ENCODE peak calls at places on chromosomes 16 and 17, in five cellular contexts. One of them, this sample, is unnamed.

GRCh38 chr16:57304169-57305061 is 19.9 kb upstream of the PLLP start:
- DNase-seq in pancreas: no peak
- DNase-seq in lower lobe of right lung: peak; percentile 75
- DNase-seq in mesendoderm: peak; percentile 50
- DNase-seq in mesenchymal stem cell: peak; percentile 86
- DNase-seq in this sample: peak; percentile 82

GRCh38 chr17:2369551-2370210 is 31.2 kb downstream of the MNT start:
- DNase-seq in mesenchymal stem cell: peak; percentile 21
- DNase-seq in pancreas: no peak
- DNase-seq in mesendoderm: peak; percentile 66
- DNase-seq in lower lobe of right lung: no peak
- DNase-seq in this sample: peak; percentile 72

GRCh38 chr17:66947311-66947710 is 17.2 kb upstream of the CACNG4 start:
- DNase-seq in mesenchymal stem cell: no peak
- DNase-seq in lower lobe of right lung: peak; percentile 20
- DNase-seq in mesendoderm: no peak
- DNase-seq in pancreas: no peak
- DNase-seq in this sample: peak; percentile 70

GRCh38 chr17:58615768-58616659 is 75.8 kb downstream of the TEX14 start:
- DNase-seq in lower lobe of right lung: no peak
- DNase-seq in mesendoderm: no peak
- DNase-seq in pancreas: no peak
- DNase-seq in mesenchymal stem cell: no peak
- DNase-seq in this sample: no peak

GRCh38 chr16:19696312-19696711 is 21.7 kb downstream of the KNOP1 start:
- DNase-seq in mesendoderm: no peak
- DNase-seq in mesenchymal stem cell: peak; percentile 95
- DNase-seq in pancreas: peak; percentile 62
- DNase-seq in lower lobe of right lung: peak; percentile 74
- DNase-seq in this sample: peak; percentile 88

GRCh38 chr16:17578921-17579876 is 108.4 kb upstream of the XYLT1 start:
- DNase-seq in lower lobe of right lung: no peak
- DNase-seq in mesenchymal stem cell: no peak
- DNase-seq in mesendoderm: peak; percentile 96
- DNase-seq in pancreas: peak; percentile 30
- DNase-seq in this sample: no peak

GRCh38 chr16:54921229-54921824 is 9.3 kb upstream of the IRX5 start:
- DNase-seq in lower lobe of right lung: no peak
- DNase-seq in pancreas: no peak
- DNase-seq in mesenchymal stem cell: peak; percentile 19
- DNase-seq in mesendoderm: no peak
- DNase-seq in this sample: no peak

GRCh38 chr17:61314368-61315078 is 85.1 kb upstream of the TBX2 start:
- DNase-seq in mesenchymal stem cell: no peak
- DNase-seq in mesendoderm: no peak
- DNase-seq in pancreas: no peak
- DNase-seq in lower lobe of right lung: peak; percentile 54
- DNase-seq in this sample: no peak

GRCh38 chr17:19457046-19457445 is 46.0 kb downstream of the RNF112 start:
- DNase-seq in pancreas: no peak
- DNase-seq in mesenchymal stem cell: no peak
- DNase-seq in mesendoderm: no peak
- DNase-seq in lower lobe of right lung: no peak
- DNase-seq in this sample: no peak

GRCh38 chr17:77700165-77700881 is 258.2 kb upstream of the TNRC6C start:
- DNase-seq in mesendoderm: no peak
- DNase-seq in mesenchymal stem cell: no peak
- DNase-seq in pancreas: no peak
- DNase-seq in lower lobe of right lung: no peak
- DNase-seq in this sample: no peak

GRCh38 chr16:66474750-66475199 is 47.7 kb downstream of the BEAN1 start:
- DNase-seq in mesenchymal stem cell: no peak
- DNase-seq in mesendoderm: peak; percentile 38
- DNase-seq in pancreas: no peak
- DNase-seq in lower lobe of right lung: no peak
- DNase-seq in this sample: no peak

GRCh38 chr16:66692341-66692740 is 4.2 kb downstream of the CMTM4 start:
- DNase-seq in mesenchymal stem cell: no peak
- DNase-seq in pancreas: no peak
- DNase-seq in lower lobe of right lung: no peak
- DNase-seq in mesendoderm: peak; percentile 40
- DNase-seq in this sample: no peak

GRCh38 chr17:80836658-80836965 is 155.0 kb upstream of the CHMP6 start:
- DNase-seq in mesenchymal stem cell: no peak
- DNase-seq in pancreas: no peak
- DNase-seq in lower lobe of right lung: no peak
- DNase-seq in mesendoderm: no peak
- DNase-seq in this sample: peak; percentile 56

GRCh38 chr17:80662557-80662956 is 117.9 kb downstream of the RPTOR start:
- DNase-seq in pancreas: no peak
- DNase-seq in lower lobe of right lung: no peak
- DNase-seq in mesendoderm: no peak
- DNase-seq in mesenchymal stem cell: no peak
- DNase-seq in this sample: no peak

GRCh38 chr16:12500771-12501170 is 302.9 kb downstream of the CPPED1 start:
- DNase-seq in pancreas: no peak
- DNase-seq in mesendoderm: no peak
- DNase-seq in lower lobe of right lung: peak; percentile 71
- DNase-seq in mesenchymal stem cell: no peak
- DNase-seq in this sample: no peak

GRCh38 chr16:3823427-3823826 is 57.1 kb downstream of the CREBBP start:
- DNase-seq in mesendoderm: no peak
- DNase-seq in lower lobe of right lung: no peak
- DNase-seq in mesenchymal stem cell: no peak
- DNase-seq in pancreas: no peak
- DNase-seq in this sample: no peak

GRCh38 chr17:46818319-46818928 is at the start of gene WNT3:
- DNase-seq in lower lobe of right lung: peak; percentile 51
- DNase-seq in mesenchymal stem cell: no peak
- DNase-seq in mesendoderm: peak; percentile 97
- DNase-seq in pancreas: no peak
- DNase-seq in this sample: no peak

GRCh38 chr16:73095885-73096341 is 48.0 kb upstream of the ZFHX3 start:
- DNase-seq in mesenchymal stem cell: no peak
- DNase-seq in lower lobe of right lung: no peak
- DNase-seq in pancreas: peak; percentile 36
- DNase-seq in mesendoderm: peak; percentile 8
- DNase-seq in this sample: peak; percentile 60

GRCh38 chr16:56938664-56939513 is 6.9 kb downstream of the HERPUD1 start:
- DNase-seq in mesenchymal stem cell: no peak
- DNase-seq in mesendoderm: no peak
- DNase-seq in pancreas: no peak
- DNase-seq in lower lobe of right lung: no peak
- DNase-seq in this sample: no peak

GRCh38 chr17:81237591-81238489 is 1.0 kb downstream of the TEPSIN start:
- DNase-seq in lower lobe of right lung: no peak
- DNase-seq in mesendoderm: no peak
- DNase-seq in mesenchymal stem cell: no peak
- DNase-seq in pancreas: peak; percentile 27
- DNase-seq in this sample: peak; percentile 72

GRCh38 chr17:79362086-79362995 is 248.5 kb downstream of the RBFOX3 start:
- DNase-seq in pancreas: no peak
- DNase-seq in mesenchymal stem cell: no peak
- DNase-seq in lower lobe of right lung: no peak
- DNase-seq in mesendoderm: no peak
- DNase-seq in this sample: peak; percentile 56

GRCh38 chr16:53714080-53715050 is 10.4 kb downstream of the FTO start:
- DNase-seq in mesenchymal stem cell: no peak
- DNase-seq in lower lobe of right lung: no peak
- DNase-seq in mesendoderm: peak; percentile 43
- DNase-seq in pancreas: no peak
- DNase-seq in this sample: no peak

GRCh38 chr17:57955183-57955952 is at the start of gene CUEDC1:
- DNase-seq in lower lobe of right lung: peak; percentile 89
- DNase-seq in mesendoderm: peak; percentile 67
- DNase-seq in pancreas: peak; percentile 88
- DNase-seq in mesenchymal stem cell: peak; percentile 71
- DNase-seq in this sample: peak; percentile 94

GRCh38 chr17:59331929-59332889 is 754 bp downstream of the YPEL2 start:
- DNase-seq in mesendoderm: peak; percentile 58
- DNase-seq in lower lobe of right lung: peak; percentile 73
- DNase-seq in mesenchymal stem cell: peak; percentile 34
- DNase-seq in pancreas: peak; percentile 76
- DNase-seq in this sample: peak; percentile 89

GRCh38 chr16:11736903-11737302 is 5.8 kb downstream of the TXNDC11 start:
- DNase-seq in mesenchymal stem cell: no peak
- DNase-seq in lower lobe of right lung: no peak
- DNase-seq in pancreas: no peak
- DNase-seq in mesendoderm: no peak
- DNase-seq in this sample: no peak

GRCh38 chr16:86317617-86318021 is 192.7 kb upstream of the FOXF1 start:
- DNase-seq in lower lobe of right lung: no peak
- DNase-seq in pancreas: no peak
- DNase-seq in mesendoderm: no peak
- DNase-seq in mesenchymal stem cell: no peak
- DNase-seq in this sample: no peak

GRCh38 chr16:86313631-86314030 is 196.7 kb upstream of the FOXF1 start:
- DNase-seq in pancreas: no peak
- DNase-seq in mesenchymal stem cell: no peak
- DNase-seq in lower lobe of right lung: no peak
- DNase-seq in mesendoderm: peak; percentile 78
- DNase-seq in this sample: no peak

GRCh38 chr16:86316967-86317616 is 193.2 kb upstream of the FOXF1 start:
- DNase-seq in mesendoderm: no peak
- DNase-seq in lower lobe of right lung: no peak
- DNase-seq in pancreas: no peak
- DNase-seq in mesenchymal stem cell: no peak
- DNase-seq in this sample: no peak

GRCh38 chr16:86318119-86318518 is 192.2 kb upstream of the FOXF1 start:
- DNase-seq in mesendoderm: no peak
- DNase-seq in pancreas: no peak
- DNase-seq in mesenchymal stem cell: no peak
- DNase-seq in lower lobe of right lung: no peak
- DNase-seq in this sample: no peak

DNA sequence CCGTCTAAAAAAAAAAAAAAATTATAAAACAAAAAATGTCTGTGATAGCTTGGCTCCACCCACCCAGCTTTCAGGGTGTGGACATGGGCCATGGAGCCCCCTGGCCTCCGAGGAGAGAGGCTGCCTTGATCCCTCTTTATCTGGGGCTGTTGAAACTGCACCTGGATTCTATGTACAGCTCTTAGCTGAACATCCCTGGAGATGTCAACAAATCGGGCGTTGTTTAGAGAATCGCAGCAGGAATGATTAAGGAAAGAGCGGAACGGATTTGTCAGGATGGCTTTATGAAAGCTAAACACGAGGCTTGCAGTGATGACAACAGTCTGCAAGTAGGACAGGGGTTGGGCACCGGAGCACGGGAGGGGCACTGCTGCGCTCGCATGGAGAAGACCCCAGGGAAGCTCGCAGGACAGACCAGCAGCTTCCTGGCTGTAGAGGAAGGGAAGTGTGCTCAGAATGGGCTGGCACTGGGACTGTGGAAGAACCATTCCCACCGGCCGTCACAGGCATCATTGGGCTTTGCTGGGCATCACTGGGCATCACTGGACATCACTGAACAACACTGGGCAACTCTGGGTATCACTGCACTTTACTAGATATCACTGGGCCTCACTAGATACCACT is 195.8 kb upstream of the FOXF1 start:
- DNase-seq in pancreas: no peak
- DNase-seq in lower lobe of right lung: no peak
- DNase-seq in mesendoderm: no peak
- DNase-seq in mesenchymal stem cell: peak; percentile 68
- DNase-seq in this sample: no peak
- H3K27ac ChIP-seq in pancreas: no peak overlapping the region
- H3K27ac ChIP-seq in lower lobe of right lung: no peak overlapping the region
- H3K27ac ChIP-seq in mesendoderm: no peak overlapping the region
- H3K27ac ChIP-seq in mesenchymal stem cell: no peak overlapping the region
- H3K27ac ChIP-seq in this sample: no peak overlapping the region

GRCh38 chr17:35243459-35244204 is 760 bp downstream of the SLFN5 start:
- DNase-seq in mesenchymal stem cell: peak; percentile 78
- DNase-seq in pancreas: peak; percentile 23
- DNase-seq in mesendoderm: peak; percentile 58
- DNase-seq in lower lobe of right lung: peak; percentile 65
- DNase-seq in this sample: peak; percentile 78

GRCh38 chr17:35241520-35241919 is 1.4 kb upstream of the SLFN5 start:
- DNase-seq in mesenchymal stem cell: no peak
- DNase-seq in mesendoderm: peak; percentile 10
- DNase-seq in lower lobe of right lung: no peak
- DNase-seq in pancreas: peak; percentile 25
- DNase-seq in this sample: no peak

GRCh38 chr17:35242158-35242804 is 591 bp upstream of the SLFN5 start:
- DNase-seq in mesendoderm: peak; percentile 93
- DNase-seq in lower lobe of right lung: peak; percentile 86
- DNase-seq in pancreas: peak; percentile 84
- DNase-seq in mesenchymal stem cell: no peak
- DNase-seq in this sample: peak; percentile 92

GRCh38 chr17:35244345-35245195 is 1.7 kb downstream of the SLFN5 start:
- DNase-seq in mesendoderm: peak; percentile 96
- DNase-seq in mesenchymal stem cell: peak; percentile 73
- DNase-seq in pancreas: peak; percentile 41
- DNase-seq in lower lobe of right lung: peak; percentile 87
- DNase-seq in this sample: peak; percentile 90

GRCh38 chr17:35242805-35243458 is at the start of gene SLFN5:
- DNase-seq in lower lobe of right lung: peak; percentile 95
- DNase-seq in mesenchymal stem cell: peak; percentile 91
- DNase-seq in pancreas: peak; percentile 93
- DNase-seq in mesendoderm: peak; percentile 94
- DNase-seq in this sample: peak; percentile 98
- H3K27ac ChIP-seq in lower lobe of right lung: peak within 1 kb of the TSS; percentile 98
- H3K27ac ChIP-seq in mesenchymal stem cell: peak within 1 kb of the TSS; percentile 52
- H3K27ac ChIP-seq in pancreas: peak within 1 kb of the TSS; percentile 82
- H3K27ac ChIP-seq in mesendoderm: peak within 1 kb of the TSS; percentile 82
- H3K27ac ChIP-seq in this sample: peak within 1 kb of the TSS; percentile 87

DNA sequence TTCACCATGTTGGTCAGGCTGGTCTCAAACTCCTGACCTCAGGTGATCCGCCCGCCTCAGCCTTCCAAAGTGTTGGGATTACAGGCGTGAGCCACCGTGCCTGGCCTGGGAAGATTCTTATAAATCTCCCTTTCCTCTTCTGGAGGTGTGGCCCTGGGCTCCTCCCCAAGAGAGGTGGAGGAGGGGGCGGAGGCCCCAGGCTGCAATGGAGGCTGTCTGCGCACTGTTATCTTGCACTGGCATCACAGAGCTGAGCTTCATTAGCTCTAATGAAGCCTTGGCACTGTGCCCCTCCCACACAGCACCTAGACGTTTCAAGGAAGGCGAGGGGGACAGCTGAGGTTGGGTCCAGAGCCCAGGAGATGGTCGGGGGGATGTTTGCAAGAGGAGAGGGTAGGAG is 7.5 kb downstream of the ARHGAP23 start:
- DNase-seq in mesenchymal stem cell: no peak
- DNase-seq in lower lobe of right lung: no peak
- DNase-seq in mesendoderm: no peak
- DNase-seq in pancreas: no peak
- DNase-seq in this sample: no peak
- H3K27ac ChIP-seq in mesenchymal stem cell: no peak overlapping the region
- H3K27ac ChIP-seq in lower lobe of right lung: no peak overlapping the region
- H3K27ac ChIP-seq in mesendoderm: no peak overlapping the region
- H3K27ac ChIP-seq in pancreas: no peak overlapping the region
- H3K27ac ChIP-seq in this sample: no peak overlapping the region

GRCh38 chr16:15881794-15882379 is 6.5 kb downstream of the CEP20 start:
- DNase-seq in mesenchymal stem cell: no peak
- DNase-seq in mesendoderm: no peak
- DNase-seq in pancreas: no peak
- DNase-seq in lower lobe of right lung: no peak
- DNase-seq in this sample: no peak
- H3K27ac ChIP-seq in mesenchymal stem cell: no peak overlapping the region
- H3K27ac ChIP-seq in mesendoderm: no peak overlapping the region
- H3K27ac ChIP-seq in pancreas: no peak overlapping the region
- H3K27ac ChIP-seq in lower lobe of right lung: no peak overlapping the region
- H3K27ac ChIP-seq in this sample: no peak overlapping the region

GRCh38 chr17:44087319-44087718 is 16.8 kb downstream of the G6PC3 start:
- DNase-seq in mesenchymal stem cell: no peak
- DNase-seq in pancreas: no peak
- DNase-seq in lower lobe of right lung: no peak
- DNase-seq in mesendoderm: no peak
- DNase-seq in this sample: no peak
- H3K27ac ChIP-seq in mesenchymal stem cell: no peak overlapping the region
- H3K27ac ChIP-seq in pancreas: no peak overlapping the region
- H3K27ac ChIP-seq in lower lobe of right lung: no peak overlapping the region
- H3K27ac ChIP-seq in mesendoderm: peak overlapping the region; percentile 84
- H3K27ac ChIP-seq in this sample: no peak overlapping the region

This sample was measured in kidney.